ENCODE peak calls at places on chromosomes 5 and 9, in six cellular contexts. R is heart left ventricle, P is lower lobe of right lung, E is fibroblast of pulmonary artery, X is endodermal cell, D is body of pancreas. U is an unnamed sample.

GRCh38 chr9:128713411-128713780 is 10.5 kb downstream of the ZDHHC12 start:
- DNase-seq in R (peak; percentile 46), P (no peak), E (no peak), X (peak; percentile 30), D (no peak), U (no peak)

GRCh38 chr9:132147331-132147730 is 14.5 kb upstream of the NTNG2 start:
- DNase-seq in R (no peak), P (no peak), E (no peak), X (no peak), D (no peak), U (no peak)

GRCh38 chr9:70229579-70229978 is 29.2 kb upstream of the SMC5 start:
- DNase-seq in R (no peak), P (no peak), E (peak; percentile 64), X (no peak), D (no peak), U (peak; percentile 11)

GRCh38 chr9:24497671-24498070 is 48.0 kb downstream of the IZUMO3 start:
- DNase-seq in R (no peak), P (no peak), E (no peak), X (no peak), D (no peak), U (no peak)

GRCh38 chr5:96809898-96810297 is 2.2 kb upstream of the ERAP1 start:
- DNase-seq in R (no peak), P (peak; percentile 53), E (no peak), X (no peak), D (no peak), U (no peak)

GRCh38 chr9:4796988-4797956 is 4.5 kb downstream of the RCL1 start:
- DNase-seq in R (no peak), P (no peak), E (peak; percentile 62), X (peak; percentile 71), D (no peak), U (peak; percentile 16)

GRCh38 chr5:127840198-127840524 is 137.0 kb downstream of the CCDC192 start:
- DNase-seq in R (no peak), P (no peak), E (peak; percentile 43), X (no peak), D (no peak), U (no peak)

GRCh38 chr9:5718296-5719032 is 89.6 kb downstream of the RIC1 start:
- DNase-seq in R (no peak), P (no peak), E (no peak), X (no peak), D (no peak), U (no peak)

GRCh38 chr5:61450170-61450815 is 118.2 kb downstream of the ZSWIM6 start:
- DNase-seq in R (no peak), P (no peak), E (peak; percentile 88), X (no peak), D (peak; percentile 35), U (peak; percentile 71)

GRCh38 chr9:126395439-126396212 is 69.0 kb downstream of the MVB12B start:
- DNase-seq in R (no peak), P (no peak), E (peak; percentile 45), X (no peak), D (no peak), U (peak; percentile 65)

GRCh38 chr9:133750927-133751649 is 12.9 kb upstream of the SARDH start:
- DNase-seq in R (peak; percentile 33), P (no peak), E (no peak), X (no peak), D (no peak), U (no peak)

GRCh38 chr5:121053055-121053985 is 589.2 kb downstream of the PRR16 start:
- DNase-seq in R (no peak), P (no peak), E (no peak), X (no peak), D (no peak), U (no peak)

GRCh38 chr5:14143843-14144585 is 872 bp downstream of the TRIO start:
- DNase-seq in R (peak; percentile 82), P (peak; percentile 77), E (no peak), X (peak; percentile 76), D (peak; percentile 41), U (no peak)

GRCh38 chr5:10056228-10056760 is 193.4 kb downstream of the ATPSCKMT start:
- DNase-seq in R (no peak), P (no peak), E (no peak), X (no peak), D (no peak), U (no peak)

GRCh38 chr5:72817639-72818266 is 1.3 kb downstream of the TNPO1 start:
- DNase-seq in R (no peak), P (no peak), E (peak; percentile 24), X (no peak), D (no peak), U (no peak)

GRCh38 chr5:150146862-150147579 is 8.6 kb downstream of the PDGFRB start:
- DNase-seq in R (no peak), P (no peak), E (no peak), X (no peak), D (no peak), U (no peak)

GRCh38 chr5:17991775-17992174 is 357.5 kb downstream of the TAF11L14 start:
- DNase-seq in R (no peak), P (no peak), E (no peak), X (peak; percentile 55), D (no peak), U (peak; percentile 4)

GRCh38 chr5:8061140-8061469 is 192.2 kb downstream of the MTRR start:
- DNase-seq in R (no peak), P (no peak), E (no peak), X (no peak), D (no peak), U (no peak)

GRCh38 chr5:23014251-23014650 is 161.1 kb upstream of the CDH12 start:
- DNase-seq in R (no peak), P (no peak), E (no peak), X (no peak), D (no peak), U (no peak)

GRCh38 chr9:136732446-136733178 is 10.1 kb downstream of the LCN10 start:
- DNase-seq in R (no peak), P (no peak), E (no peak), X (peak; percentile 57), D (no peak), U (no peak)

GRCh38 chr5:157828031-157828948 is 30.7 kb downstream of the CLINT1 start:
- DNase-seq in R (no peak), P (no peak), E (peak; percentile 25), X (no peak), D (no peak), U (no peak)

GRCh38 chr9:85009251-85009650 is 339.7 kb downstream of the NTRK2 start:
- DNase-seq in R (no peak), P (no peak), E (no peak), X (no peak), D (no peak), U (no peak)

GRCh38 chr5:72499730-72500129 is 7.5 kb downstream of the ZNF366 start:
- DNase-seq in R (peak; percentile 72), P (no peak), E (no peak), X (no peak), D (no peak), U (no peak)

GRCh38 chr9:129007035-129007765 is 20.9 kb downstream of the SH3GLB2 start:
- DNase-seq in R (peak; percentile 79), P (peak; percentile 24), E (no peak), X (no peak), D (peak; percentile 20), U (no peak)

GRCh38 chr9:85223506-85224108 is 518.1 kb downstream of the AGTPBP1 start:
- DNase-seq in R (no peak), P (no peak), E (no peak), X (no peak), D (no peak), U (no peak)

GRCh38 chr5:177445052-177446016 is 1.3 kb upstream of the PRR7 start:
- DNase-seq in R (no peak), P (no peak), E (no peak), X (no peak), D (no peak), U (no peak)
- H3K4me3 ChIP-seq in R (peak overlapping the region; percentile 69), P (no peak overlapping the region), E (no peak overlapping the region), X (no peak overlapping the region), D (no peak overlapping the region), U (no peak overlapping the region)

GRCh38 chr9:21579209-21579608 is 97.1 kb upstream of the IFNE start:
- DNase-seq in R (no peak), P (no peak), E (peak; percentile 22), X (no peak), D (no peak), U (no peak)

GRCh38 chr9:21579743-21580142 is 97.6 kb upstream of the IFNE start:
- DNase-seq in R (no peak), P (no peak), E (no peak), X (no peak), D (no peak), U (no peak)

GRCh38 chr9:21584890-21585289 is 102.8 kb upstream of the IFNE start:
- DNase-seq in R (no peak), P (no peak), E (no peak), X (no peak), D (no peak), U (no peak)

GRCh38 chr9:21583628-21584027 is 101.5 kb upstream of the IFNE start:
- DNase-seq in R (no peak), P (no peak), E (no peak), X (no peak), D (no peak), U (no peak)

DNA sequence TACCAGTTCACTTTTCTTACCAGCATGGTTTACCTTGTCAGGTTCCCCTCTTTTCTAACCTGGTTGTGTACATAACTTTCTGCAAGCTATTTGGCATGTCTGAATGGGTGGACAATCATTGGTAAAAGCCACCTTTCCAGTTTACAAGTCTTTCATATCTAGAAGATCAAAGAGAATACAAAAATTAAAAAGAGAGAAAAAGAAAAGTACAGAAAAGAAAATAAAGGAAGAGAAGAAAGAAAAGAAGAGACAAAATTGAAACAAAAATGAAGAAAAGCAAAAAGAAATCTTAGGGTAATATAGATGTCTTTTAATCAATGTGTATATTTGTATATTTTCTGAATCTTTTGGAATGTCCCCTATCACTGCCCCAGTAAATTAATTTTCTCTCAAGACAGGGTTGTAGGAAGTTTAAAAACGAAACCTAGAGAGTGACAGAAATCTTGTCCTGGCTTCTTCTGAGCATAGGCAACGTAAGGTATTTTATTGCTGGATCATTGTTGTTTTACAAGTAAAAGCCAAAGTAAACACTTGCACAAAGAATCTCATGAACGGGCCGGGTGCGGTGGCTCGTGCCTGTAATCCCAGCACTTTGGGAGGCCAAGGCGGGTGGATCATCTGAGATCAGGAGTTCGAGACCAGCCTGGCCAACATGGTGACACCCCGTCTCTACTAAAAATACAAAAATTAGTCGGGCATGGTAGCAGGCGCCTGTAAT is 98.7 kb upstream of the IFNE start:
- DNase-seq in R (no peak), P (no peak), E (no peak), X (no peak), D (no peak), U (no peak)
- H3K4me3 ChIP-seq in R (no peak overlapping the region), P (no peak overlapping the region), E (no peak overlapping the region), X (no peak overlapping the region), D (no peak overlapping the region), U (no peak overlapping the region)

DNA sequence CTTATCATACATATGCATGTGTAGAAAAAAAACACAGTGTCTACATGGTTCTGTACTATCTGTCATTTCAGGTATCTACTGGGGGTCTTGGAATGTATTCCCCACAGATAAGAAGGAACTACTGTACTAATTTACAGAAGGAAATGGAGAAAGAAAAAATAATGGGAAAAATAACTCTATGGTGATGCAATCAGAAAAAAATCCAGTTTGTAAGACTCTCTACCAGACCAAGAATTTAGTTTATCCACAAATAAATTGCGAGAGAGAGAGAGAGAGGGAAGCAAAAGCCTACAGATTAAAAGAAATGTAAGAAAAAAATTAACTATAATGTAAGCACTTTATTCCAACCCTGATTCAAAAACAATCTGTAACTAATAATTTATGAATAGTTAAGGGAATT is 708.6 kb upstream of the ZNF608 start:
- DNase-seq in R (no peak), P (no peak), E (peak; percentile 38), X (no peak), D (no peak), U (no peak)
- H3K4me3 ChIP-seq in R (no peak overlapping the region), P (no peak overlapping the region), E (no peak overlapping the region), X (no peak overlapping the region), D (no peak overlapping the region), U (no peak overlapping the region)

GRCh38 chr9:111914749-111915424 is 18.3 kb downstream of the UGCG start:
- DNase-seq in R (no peak), P (no peak), E (peak; percentile 64), X (no peak), D (no peak), U (no peak)
- H3K4me3 ChIP-seq in R (no peak overlapping the region), P (no peak overlapping the region), E (no peak overlapping the region), X (no peak overlapping the region), D (no peak overlapping the region), U (no peak overlapping the region)

U was measured in astrocyte of the cerebellum.